ENCODE peak calls at places on chromosomes 7 and 10, in five cellular contexts. T, U, C, Y and G are unnamed samples.

GRCh38 chr10:718143-718700 is 28.8 kb upstream of the DIP2C start:
- DNase-seq in T (peak), U (no peak), C (no peak), Y (no peak), G (no peak)

GRCh38 chr7:144019457-144019856 is 19.3 kb downstream of the OR6B1 start:
- DNase-seq in T (peak), U (no peak), C (no peak), Y (no peak), G (no peak)

GRCh38 chr7:76023002-76023401 is 24.8 kb downstream of the STYXL1 start:
- DNase-seq in T (no peak), U (no peak), C (no peak), Y (no peak), G (no peak)

GRCh38 chr7:45890902-45891461 is 2.7 kb downstream of the IGFBP1 start:
- DNase-seq in T (peak), U (no peak), C (peak), Y (no peak), G (peak)

GRCh38 chr10:27801171-27801785 is 55.7 kb upstream of the MKX start:
- DNase-seq in T (no peak), U (no peak), C (no peak), Y (no peak), G (no peak)

GRCh38 chr10:71812016-71812912 is 38.8 kb downstream of the PSAP start:
- DNase-seq in T (peak), U (peak), C (peak), Y (no peak), G (peak)

GRCh38 chr10:71603190-71603589 is 116.4 kb downstream of the C10orf105 start:
- DNase-seq in T (no peak), U (no peak), C (no peak), Y (no peak), G (no peak)

GRCh38 chr7:112238852-112239610 is 32.5 kb downstream of the ZNF277 start:
- DNase-seq in T (peak), U (no peak), C (no peak), Y (no peak), G (no peak)

GRCh38 chr7:148912758-148913541 is 28.9 kb upstream of the EZH2 start:
- DNase-seq in T (no peak), U (no peak), C (peak), Y (peak), G (no peak)

GRCh38 chr10:29295813-29296212 is 6.9 kb downstream of the LYZL1 start:
- DNase-seq in T (no peak), U (no peak), C (no peak), Y (no peak), G (no peak)

GRCh38 chr7:20798694-20799121 is 12.0 kb upstream of the SP8 start:
- DNase-seq in T (no peak), U (peak), C (no peak), Y (no peak), G (no peak)

GRCh38 chr10:43209064-43209455 is 57.8 kb downstream of the RASGEF1A start:
- DNase-seq in T (no peak), U (no peak), C (no peak), Y (no peak), G (no peak)

GRCh38 chr7:151423936-151424335 is 14.1 kb upstream of the WDR86 start:
- DNase-seq in T (no peak), U (no peak), C (no peak), Y (no peak), G (no peak)

GRCh38 chr10:101940916-101941315 is 97.3 kb upstream of the KCNIP2 start:
- DNase-seq in T (no peak), U (no peak), C (no peak), Y (no peak), G (no peak)

GRCh38 chr7:30927559-30927958 is 15.9 kb downstream of the AQP1 start:
- DNase-seq in T (no peak), U (peak), C (no peak), Y (no peak), G (no peak)

GRCh38 chr7:28037220-28038010 is 143.2 kb downstream of the JAZF1 start:
- DNase-seq in T (peak), U (no peak), C (peak), Y (peak), G (peak)

GRCh38 chr10:4894335-4894734 is 68.3 kb downstream of the AKR1E2 start:
- DNase-seq in T (no peak), U (no peak), C (no peak), Y (no peak), G (no peak)

GRCh38 chr10:63166742-63167258 is 33.7 kb downstream of the NRBF2 start:
- DNase-seq in T (peak), U (no peak), C (peak), Y (peak), G (peak)

GRCh38 chr7:1678571-1679325 is 8.7 kb downstream of the ELFN1 start:
- DNase-seq in T (no peak), U (no peak), C (no peak), Y (no peak), G (no peak)

GRCh38 chr10:31630866-31631567 is 297.6 kb downstream of the ARHGAP12 start:
- DNase-seq in T (no peak), U (no peak), C (no peak), Y (peak), G (no peak)

GRCh38 chr10:14578060-14578952 is 196.4 kb downstream of the FAM107B start:
- DNase-seq in T (peak), U (no peak), C (no peak), Y (no peak), G (no peak)

GRCh38 chr10:121276046-121276445 is 322.2 kb downstream of the FGFR2 start:
- DNase-seq in T (no peak), U (no peak), C (no peak), Y (no peak), G (no peak)

GRCh38 chr10:101694674-101695403 is at the start of gene FBXW4:
- DNase-seq in T (peak), U (peak), C (no peak), Y (no peak), G (peak)

GRCh38 chr10:133476641-133476990 is 22.9 kb downstream of the SCART1 start:
- DNase-seq in T (peak), U (no peak), C (no peak), Y (no peak), G (peak)

GRCh38 chr7:29116801-29117200 is 29.5 kb downstream of the CPVL start:
- DNase-seq in T (no peak), U (no peak), C (no peak), Y (no peak), G (no peak)

GRCh38 chr10:12262278-12262981 is 66.4 kb downstream of the CDC123 start:
- DNase-seq in T (peak), U (no peak), C (no peak), Y (no peak), G (no peak)

GRCh38 chr10:11218395-11218794 is 200.7 kb downstream of the CELF2 start:
- DNase-seq in T (no peak), U (no peak), C (no peak), Y (no peak), G (no peak)

GRCh38 chr7:37671871-37672270 is 11.7 kb upstream of the GPR141 start:
- DNase-seq in T (no peak), U (no peak), C (no peak), Y (no peak), G (no peak)

GRCh38 chr10:117201826-117202225 is 4.5 kb downstream of the KCNK18 start:
- DNase-seq in T (no peak), U (no peak), C (no peak), Y (no peak), G (no peak)

GRCh38 chr10:131314799-131315198 is 3.3 kb upstream of the TCERG1L start:
- DNase-seq in T (no peak), U (no peak), C (no peak), Y (no peak), G (no peak)

GRCh38 chr7:151137076-151137611 is 30.4 kb downstream of the GBX1 start:
- DNase-seq in T (no peak), U (no peak), C (no peak), Y (no peak), G (no peak)

GRCh38 chr10:96642530-96642929 is 55.7 kb upstream of the TM9SF3 start:
- DNase-seq in T (no peak), U (no peak), C (no peak), Y (no peak), G (no peak)

GRCh38 chr10:96641396-96641795 is 54.6 kb upstream of the TM9SF3 start:
- DNase-seq in T (no peak), U (no peak), C (no peak), Y (no peak), G (no peak)

GRCh38 chr10:96643920-96644319 is 57.1 kb upstream of the TM9SF3 start:
- DNase-seq in T (no peak), U (no peak), C (no peak), Y (no peak), G (no peak)

GRCh38 chr10:96641896-96642295 is 55.1 kb upstream of the TM9SF3 start:
- DNase-seq in T (no peak), U (no peak), C (no peak), Y (no peak), G (no peak)

DNA sequence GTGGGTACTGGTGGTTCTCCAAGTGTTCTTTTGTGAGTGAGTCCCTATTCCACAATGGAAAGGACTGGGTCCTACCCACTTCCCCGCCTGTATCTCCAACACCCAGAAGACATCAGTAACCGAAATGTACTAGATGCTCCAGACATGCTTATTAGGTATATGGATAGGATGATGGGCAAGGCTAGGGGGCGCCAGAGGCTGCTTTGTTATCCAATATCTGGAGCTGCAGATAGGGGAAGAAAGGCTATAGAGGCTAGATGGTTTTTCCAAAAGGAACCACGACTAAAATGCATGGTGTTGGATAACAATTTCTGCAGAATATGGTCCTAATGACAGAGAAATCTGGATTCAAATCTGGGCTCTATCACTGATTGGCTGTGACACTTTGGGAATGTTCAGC is 56.2 kb upstream of the TM9SF3 start:
- DNase-seq in T (peak), U (peak), C (peak), Y (no peak), G (peak)
- TF ChIP-seq SRF in T (no peak), U (no peak), C (no peak), Y (no peak), G (no peak)

GRCh38 chr7:54581511-54581910 is 39.3 kb downstream of the VSTM2A start:
- DNase-seq in T (no peak), U (no peak), C (no peak), Y (no peak), G (no peak)
- TF ChIP-seq SRF in T (no peak), U (no peak), C (no peak), Y (no peak), G (no peak)

GRCh38 chr10:128062837-128063563 is 63.2 kb downstream of the MKI67 start:
- DNase-seq in T (no peak), U (no peak), C (no peak), Y (peak), G (no peak)

GRCh38 chr10:128063736-128064614 is 62.2 kb downstream of the MKI67 start:
- DNase-seq in T (no peak), U (no peak), C (no peak), Y (no peak), G (no peak)

GRCh38 chr10:128066954-128067382 is 59.3 kb downstream of the MKI67 start:
- DNase-seq in T (no peak), U (no peak), C (no peak), Y (no peak), G (no peak)

GRCh38 chr10:128065881-128066534 is 60.2 kb downstream of the MKI67 start:
- DNase-seq in T (no peak), U (no peak), C (no peak), Y (no peak), G (no peak)

DNA sequence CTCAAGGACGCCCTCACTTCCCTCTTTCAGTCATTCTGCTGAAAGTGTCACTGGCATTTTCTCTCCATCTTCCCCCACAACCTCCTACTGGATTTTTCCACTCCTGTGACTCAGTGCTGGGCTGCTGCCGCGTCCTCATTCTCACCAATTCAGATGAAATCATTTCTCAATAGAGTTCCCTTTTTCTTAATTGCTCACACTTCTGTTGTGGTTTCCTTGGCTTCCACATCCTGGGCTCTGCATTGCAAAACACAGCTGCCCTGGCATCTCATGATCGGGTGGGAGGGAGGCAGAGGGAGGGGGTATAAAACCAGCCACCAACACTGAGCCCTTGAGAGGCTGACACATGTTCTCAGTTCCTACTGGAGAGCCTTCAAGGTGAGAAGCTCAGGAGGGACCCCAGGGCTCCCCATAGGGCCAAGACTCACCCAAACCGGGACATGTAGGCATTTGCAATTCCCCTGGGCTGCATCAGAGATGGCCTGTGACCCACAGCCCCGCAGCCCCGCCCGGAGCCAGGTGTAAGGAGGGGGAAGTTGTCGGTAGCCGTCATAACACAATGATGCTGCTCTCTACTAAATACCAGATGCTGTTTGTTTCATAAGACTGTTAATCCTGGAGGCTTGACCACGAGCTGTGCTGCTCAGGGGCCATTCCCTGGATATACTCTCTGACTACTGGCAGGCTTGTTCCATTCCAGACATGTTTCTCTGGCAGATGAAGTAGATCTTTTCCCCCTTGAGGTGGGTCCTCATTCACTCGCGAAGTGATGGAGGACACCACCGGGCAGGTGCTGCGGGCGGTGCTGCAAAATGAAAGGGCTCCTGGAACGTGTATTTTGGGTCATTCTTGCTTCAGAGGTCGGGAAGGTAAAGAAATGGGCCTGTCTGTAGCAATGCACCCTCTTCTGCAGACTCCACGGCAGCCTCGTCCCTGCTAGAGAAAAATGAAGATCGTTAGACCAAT is 61.3 kb downstream of the MKI67 start:
- DNase-seq in T (no peak), U (no peak), C (no peak), Y (peak), G (no peak)
- TF ChIP-seq SRF in T (no peak), U (no peak), C (no peak), Y (no peak), G (no peak)

GRCh38 chr7:6159097-6159483 is 113.3 kb downstream of the CYTH3 start:
- DNase-seq in T (no peak), U (no peak), C (no peak), Y (no peak), G (no peak)

GRCh38 chr7:6161463-6162330 is 110.7 kb downstream of the CYTH3 start:
- DNase-seq in T (no peak), U (no peak), C (no peak), Y (no peak), G (no peak)

GRCh38 chr7:6158424-6159096 is 113.9 kb downstream of the CYTH3 start:
- DNase-seq in T (no peak), U (no peak), C (no peak), Y (no peak), G (no peak)

GRCh38 chr7:6159524-6160011 is 112.9 kb downstream of the CYTH3 start:
- DNase-seq in T (no peak), U (no peak), C (no peak), Y (no peak), G (no peak)

DNA sequence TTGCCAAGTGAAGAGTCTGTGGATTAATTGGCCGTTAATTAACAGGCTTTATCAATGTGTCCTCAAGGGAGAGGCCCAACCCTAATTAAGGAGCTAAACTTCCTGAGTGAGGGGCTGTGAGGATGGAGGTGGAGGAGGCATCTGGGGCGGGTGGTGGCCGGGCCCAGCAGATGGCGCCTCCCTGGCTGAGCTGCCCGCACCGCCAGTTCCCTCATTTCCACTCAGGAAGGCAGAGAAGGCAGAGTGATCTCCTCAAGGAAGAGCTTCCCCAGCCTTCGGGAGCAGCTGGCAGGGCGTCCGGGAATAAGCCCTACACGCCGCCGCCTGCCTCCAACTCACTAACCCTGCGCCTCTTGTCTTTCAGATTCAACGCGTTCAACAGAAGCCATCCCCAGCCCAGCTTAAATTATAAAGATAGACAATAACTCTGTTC is 112.2 kb downstream of the CYTH3 start:
- DNase-seq in T (no peak), U (peak), C (no peak), Y (no peak), G (peak)
- TF ChIP-seq SRF in T (no peak), U (no peak), C (no peak), Y (no peak), G (no peak)